ENCODE peak calls at places on chromosomes 13 and 19, in seven cellular contexts. F is lower leg skin, J is GM06990, Q is HFF-Myc, N is AG10803, D is body of pancreas, W is thoracic aorta. G is an unnamed sample.

GRCh38 chr13:34308725-34309124 is 490.8 kb downstream of the RFC3 start:
- DNase-seq in N (peak), F (no peak), Q (no peak), J (no peak), W (no peak), D (no peak), G (peak)

GRCh38 chr19:14116918-14117578 is 514 bp downstream of the PRKACA start:
- DNase-seq in F (no peak), D (peak), N (no peak), W (no peak), J (no peak), Q (no peak), G (no peak)

GRCh38 chr13:35714588-35714987 is 238.1 kb upstream of the MAB21L1 start:
- DNase-seq in D (no peak), N (no peak), W (no peak), F (no peak), J (no peak), Q (no peak), G (no peak)

GRCh38 chr13:73497430-73497829 is 438.6 kb downstream of the KLF5 start:
- DNase-seq in J (no peak), W (no peak), N (no peak), Q (no peak), F (no peak), D (no peak), G (no peak)

GRCh38 chr13:104625196-104625595 is 1559.0 kb upstream of the SLC10A2 start:
- DNase-seq in Q (no peak), D (no peak), F (no peak), J (no peak), N (no peak), W (no peak), G (no peak)

GRCh38 chr19:3653865-3654513 is 27.4 kb upstream of the CACTIN start:
- DNase-seq in W (no peak), J (no peak), F (no peak), N (no peak), D (no peak), Q (no peak), G (no peak)

GRCh38 chr13:102374233-102374632 is 27.6 kb downstream of the FGF14 start:
- DNase-seq in D (no peak), W (no peak), J (no peak), Q (no peak), F (no peak), N (no peak), G (no peak)

GRCh38 chr13:51697855-51698254 is 106.1 kb downstream of the DHRS12 start:
- DNase-seq in Q (no peak), W (no peak), D (no peak), F (no peak), J (no peak), N (no peak), G (no peak)

GRCh38 chr19:43664008-43664407 is 6.0 kb downstream of the PLAUR start:
- DNase-seq in Q (no peak), D (no peak), J (no peak), N (no peak), W (no peak), F (no peak), G (no peak)

GRCh38 chr19:55348317-55349034 is 6.0 kb downstream of the COX6B2 start:
- DNase-seq in Q (no peak), F (no peak), N (no peak), W (no peak), J (no peak), D (no peak), G (no peak)

GRCh38 chr13:102870677-102871415 is 25.0 kb downstream of the ERCC5 start:
- DNase-seq in F (no peak), D (peak), J (peak), N (peak), Q (no peak), W (no peak), G (no peak)

DNA sequence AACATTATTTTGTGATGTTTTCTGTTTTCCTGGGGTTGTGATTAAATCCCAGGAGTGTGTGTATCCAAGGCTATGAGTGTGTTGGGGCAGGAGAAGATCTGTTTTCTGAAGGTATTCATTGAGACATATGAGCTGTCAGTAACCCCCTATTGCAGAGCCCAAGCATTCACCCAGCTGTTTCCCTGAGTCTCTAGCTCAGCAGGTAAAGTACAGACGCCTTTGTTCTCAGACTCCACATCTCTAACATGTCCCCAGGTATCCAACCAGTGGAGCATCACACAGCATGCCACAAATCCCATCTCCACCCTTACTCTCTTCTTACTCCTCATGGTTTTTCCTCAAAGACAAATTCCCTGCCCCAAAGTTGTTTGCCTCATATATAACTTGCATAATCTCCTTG is 213.6 kb downstream of the PCDH20 start:
- DNase-seq in J (no peak), D (no peak), F (no peak), W (no peak), Q (no peak), N (no peak), G (no peak)
- TF ChIP-seq CTCF in J (no peak), D (no peak), F (no peak), W (no peak), Q (no peak), N (no peak), G (no peak)

DNA sequence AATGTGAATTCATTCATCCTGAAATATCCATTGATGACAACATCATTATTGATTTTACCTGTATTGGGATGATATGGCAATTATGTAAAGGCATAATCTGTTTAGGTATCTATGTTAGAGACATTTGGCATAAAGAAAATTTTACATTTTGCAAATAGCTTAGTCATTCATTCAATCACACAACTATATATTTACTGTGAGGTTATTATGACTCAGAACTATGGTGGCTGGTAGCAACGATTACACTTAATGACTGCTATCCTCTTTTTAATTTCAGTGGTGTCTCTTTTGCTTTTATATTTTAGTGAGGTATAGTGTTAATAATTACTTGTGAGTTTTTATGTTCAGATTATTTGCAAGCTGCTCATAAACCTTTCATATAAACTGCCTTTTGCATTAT is 955.9 kb downstream of the SLITRK6 start:
- DNase-seq in D (no peak), J (no peak), W (no peak), F (no peak), Q (no peak), N (no peak), G (no peak)
- H3K4me3 ChIP-seq in D (no peak), J (no peak), W (no peak), F (no peak), Q (no peak), N (no peak), G (no peak)

GRCh38 chr13:53001871-53002270 is 26.7 kb upstream of the OLFM4 start:
- DNase-seq in Q (no peak), N (no peak), D (no peak), W (no peak), F (no peak), J (no peak), G (no peak)

GRCh38 chr13:53001444-53001843 is 27.2 kb upstream of the OLFM4 start:
- DNase-seq in Q (no peak), F (no peak), D (no peak), N (no peak), J (no peak), W (no peak), G (no peak)

GRCh38 chr13:53005631-53006030 is 23.0 kb upstream of the OLFM4 start:
- DNase-seq in N (no peak), J (no peak), Q (no peak), D (no peak), F (no peak), W (no peak), G (no peak)

GRCh38 chr13:53007872-53008271 is 20.7 kb upstream of the OLFM4 start:
- DNase-seq in J (no peak), D (no peak), F (no peak), N (no peak), Q (no peak), W (no peak), G (no peak)

DNA sequence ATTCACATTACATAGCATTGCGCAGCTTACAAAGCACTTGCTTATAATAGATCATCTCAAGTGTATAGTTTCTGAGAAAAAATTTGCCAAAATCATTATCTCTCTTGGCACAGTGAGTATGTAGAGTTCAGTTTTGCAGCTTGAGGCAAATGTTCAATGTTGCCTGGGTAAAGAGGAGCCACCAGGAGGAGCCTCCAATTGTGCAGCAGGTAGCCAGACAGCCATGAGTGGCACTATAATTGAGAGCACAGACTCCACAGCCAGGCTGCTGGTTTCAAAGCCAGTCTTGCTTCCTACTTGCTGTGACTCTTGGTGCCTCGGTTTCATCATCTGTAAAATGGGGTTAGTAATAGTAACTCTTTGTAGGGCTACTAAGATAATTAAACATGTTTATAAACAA is 24.0 kb upstream of the OLFM4 start:
- DNase-seq in N (no peak), W (no peak), J (no peak), Q (no peak), D (no peak), F (no peak), G (no peak)
- TF ChIP-seq CTCF in N (no peak), W (no peak), J (no peak), Q (no peak), D (no peak), F (no peak), G (no peak)

DNA sequence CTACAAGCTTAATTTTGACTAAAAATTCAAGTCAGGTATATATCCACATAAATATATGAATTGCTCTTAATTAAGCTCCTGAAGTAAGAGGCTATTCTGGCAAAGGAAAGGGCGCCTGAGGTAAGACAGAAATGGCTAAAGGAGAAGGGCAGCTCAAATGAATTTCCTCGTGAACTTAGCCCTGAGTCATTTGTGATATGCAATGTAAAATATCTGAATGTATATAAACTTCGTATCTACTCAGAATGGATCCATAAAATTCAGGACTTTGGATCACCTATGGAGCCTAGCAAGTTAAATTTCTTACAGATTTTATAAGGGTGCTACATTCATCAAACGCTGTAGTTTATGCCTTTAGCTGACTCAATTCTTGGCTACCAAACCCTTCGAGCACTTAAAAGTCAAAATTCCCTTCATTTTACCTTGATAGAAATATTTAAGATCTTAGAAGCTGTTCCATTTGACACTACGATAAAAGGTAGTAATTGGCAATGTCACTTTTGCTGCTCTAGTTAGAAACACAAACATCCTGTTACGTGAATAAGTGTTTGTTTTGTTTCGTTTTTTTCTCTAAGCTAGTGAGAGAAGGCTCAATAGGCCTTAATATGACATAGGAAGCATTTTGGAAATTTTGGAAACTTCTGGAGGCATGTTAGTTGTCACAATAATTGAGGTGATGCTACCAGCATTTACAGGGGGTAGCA is 69.2 kb downstream of the DIAPH3 start:
- DNase-seq in Q (no peak), J (no peak), W (no peak), F (no peak), D (no peak), N (no peak), G (no peak)
- H3K4me3 ChIP-seq in Q (no peak), J (no peak), W (peak), F (no peak), D (no peak), N (no peak), G (no peak)

G was measured in AG04449.